ENCODE peak calls at places on chromosomes 5 and 9, in four cellular contexts. B is IMR-90, J is H1, F is mesendoderm. W is an unnamed sample.

GRCh38 chr5:87076931-87077330 is 190.8 kb upstream of the RASA1 start:
- DNase-seq in J (no peak), F (no peak), B (peak; percentile 75), W (peak; percentile 29)

GRCh38 chr5:96758621-96759020 is 49.1 kb downstream of the ERAP1 start:
- DNase-seq in J (no peak), B (peak; percentile 64), F (no peak), W (no peak)

GRCh38 chr5:137263319-137263718 is 235.8 kb downstream of the SPOCK1 start:
- DNase-seq in F (no peak), B (no peak), J (no peak), W (no peak)

GRCh38 chr5:168227973-168228615 is 63.4 kb upstream of the WWC1 start:
- DNase-seq in F (no peak), B (no peak), J (no peak), W (no peak)

GRCh38 chr5:134146651-134147544 is 29.9 kb downstream of the SKP1 start:
- DNase-seq in J (no peak), F (no peak), B (peak; percentile 47), W (no peak)

GRCh38 chr5:8864053-8864452 is 681.8 kb downstream of the SEMA5A start:
- DNase-seq in J (peak; percentile 43), F (peak; percentile 83), B (peak; percentile 28), W (peak; percentile 34)

GRCh38 chr5:1515311-1515920 is 8.3 kb downstream of the LPCAT1 start:
- DNase-seq in B (no peak), J (no peak), F (peak; percentile 32), W (no peak)

GRCh38 chr5:77379558-77380061 is 112.5 kb downstream of the WDR41 start:
- DNase-seq in J (no peak), B (no peak), F (no peak), W (no peak)

GRCh38 chr9:88725300-88726024 is 190.5 kb downstream of the NXNL2 start:
- DNase-seq in B (no peak), J (no peak), F (no peak), W (no peak)

GRCh38 chr9:131992906-131993657 is 86.6 kb downstream of the MED27 start:
- DNase-seq in F (no peak), J (no peak), B (peak; percentile 31), W (peak; percentile 46)

DNA sequence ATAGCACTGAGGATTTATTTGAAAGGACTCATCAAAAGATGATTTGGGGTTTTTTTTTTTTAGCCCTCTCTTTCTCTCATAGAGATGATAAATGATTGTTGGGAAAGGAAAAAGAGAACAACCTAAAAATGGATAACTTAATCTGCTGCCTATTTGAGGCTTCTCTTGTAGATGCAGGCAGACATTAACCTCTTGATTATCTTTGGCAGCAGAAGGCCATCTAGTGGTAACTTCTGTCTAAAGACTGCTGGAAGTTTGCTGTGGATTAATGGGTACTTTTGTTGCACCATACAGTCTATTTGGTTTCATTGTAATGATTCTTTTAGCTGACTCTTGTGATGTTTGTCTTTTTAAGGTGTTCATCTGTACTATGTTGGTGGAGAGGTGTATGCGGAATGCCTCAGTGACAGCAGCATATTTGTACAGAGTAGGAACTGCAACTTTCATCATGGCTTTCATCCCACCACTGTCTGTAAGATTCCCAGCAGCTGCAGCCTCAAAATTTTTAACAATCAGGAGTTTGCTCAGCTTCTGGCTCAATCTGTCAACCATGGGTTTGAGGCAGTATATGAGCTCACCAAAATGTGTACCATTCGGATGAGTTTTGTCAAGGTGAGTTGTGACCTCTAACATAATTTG is 18.8 kb downstream of the SMIM32 start:
- DNase-seq in F (peak; percentile 68), J (no peak), B (peak; percentile 75), W (peak; percentile 71)
- H3K23ac ChIP-seq in F (no peak overlapping the region), J (no peak overlapping the region), B (no peak overlapping the region), W (no peak overlapping the region)

DNA sequence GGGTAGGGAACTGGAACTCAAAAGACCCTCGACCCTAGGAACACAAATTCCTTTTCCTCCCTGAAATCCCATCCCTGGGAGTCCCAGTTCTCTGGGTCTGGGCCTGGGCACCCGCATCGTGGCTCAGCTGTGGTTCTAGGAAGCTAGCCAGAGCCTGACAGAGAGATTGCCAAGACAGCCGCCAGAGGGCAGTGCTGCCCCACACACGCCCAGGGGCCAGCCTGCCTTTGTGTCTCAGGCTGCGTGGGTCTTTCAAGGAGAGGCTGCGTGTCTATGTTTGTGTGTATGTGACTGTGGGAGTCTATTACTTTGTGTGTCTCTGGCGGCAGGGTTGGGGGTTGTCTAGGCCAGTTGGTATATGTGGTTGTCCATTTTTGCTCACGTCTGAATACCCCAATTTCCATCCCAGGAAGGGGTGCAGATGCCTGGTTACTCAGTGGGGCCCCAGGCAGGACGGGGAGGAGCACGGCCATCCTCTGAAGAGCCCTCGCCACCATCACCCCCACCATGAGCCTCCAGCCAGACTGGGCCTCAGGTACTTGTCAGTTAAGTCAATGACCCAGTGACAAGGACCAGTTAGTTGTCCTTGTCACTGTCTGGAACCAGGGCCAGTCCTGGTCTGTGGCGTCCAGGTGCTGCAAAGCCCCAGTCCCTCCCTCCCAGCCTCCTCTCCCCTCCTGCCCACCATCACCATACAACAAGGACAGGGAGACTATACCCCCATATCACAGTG is 32.2 kb upstream of the TTLL11 start:
- DNase-seq in B (peak; percentile 76), F (peak; percentile 77), J (no peak), W (peak; percentile 77)
- H3K27ac ChIP-seq in B (no peak overlapping the region), F (no peak overlapping the region), J (no peak overlapping the region), W (no peak overlapping the region)

DNA sequence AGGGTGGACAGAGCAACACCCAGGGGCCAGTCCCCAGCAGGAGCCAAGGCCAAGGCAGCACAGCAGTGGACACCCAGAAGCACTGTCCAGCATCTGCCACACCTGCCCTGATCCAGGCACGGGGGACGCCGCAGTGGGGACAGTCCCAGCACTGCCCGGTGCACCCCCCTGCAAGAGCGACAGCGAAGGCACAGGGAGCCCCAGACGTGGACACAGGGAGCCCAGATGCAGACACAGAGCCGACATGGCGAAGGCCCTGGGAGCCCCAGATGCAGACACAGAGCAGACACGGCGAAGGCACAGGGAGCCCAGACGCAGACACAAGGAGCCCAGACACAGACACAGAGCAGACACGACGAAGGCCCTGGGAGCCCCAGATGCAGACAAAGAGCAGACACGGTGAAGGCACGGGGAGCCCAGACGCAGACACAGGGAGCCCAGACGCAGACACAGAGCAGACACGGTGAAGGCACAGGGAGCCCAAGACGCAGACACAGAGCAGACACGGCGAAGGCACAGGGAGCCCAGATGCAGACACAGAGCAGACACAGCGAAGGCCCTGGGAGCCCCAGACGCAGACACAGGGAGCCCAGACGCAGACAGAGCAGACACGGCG is 4.3 kb downstream of the ANAPC2 start:
- DNase-seq in J (no peak), B (no peak), F (no peak), W (no peak)
- H3K23ac ChIP-seq in J (no peak overlapping the region), B (no peak overlapping the region), F (no peak overlapping the region), W (no peak overlapping the region)

GRCh38 chr5:171956870-171957501 is 49.5 kb downstream of the FBXW11 start:
- DNase-seq in J (no peak), B (no peak), F (no peak), W (no peak)
- H3K27ac ChIP-seq in J (no peak overlapping the region), B (no peak overlapping the region), F (no peak overlapping the region), W (no peak overlapping the region)

DNA sequence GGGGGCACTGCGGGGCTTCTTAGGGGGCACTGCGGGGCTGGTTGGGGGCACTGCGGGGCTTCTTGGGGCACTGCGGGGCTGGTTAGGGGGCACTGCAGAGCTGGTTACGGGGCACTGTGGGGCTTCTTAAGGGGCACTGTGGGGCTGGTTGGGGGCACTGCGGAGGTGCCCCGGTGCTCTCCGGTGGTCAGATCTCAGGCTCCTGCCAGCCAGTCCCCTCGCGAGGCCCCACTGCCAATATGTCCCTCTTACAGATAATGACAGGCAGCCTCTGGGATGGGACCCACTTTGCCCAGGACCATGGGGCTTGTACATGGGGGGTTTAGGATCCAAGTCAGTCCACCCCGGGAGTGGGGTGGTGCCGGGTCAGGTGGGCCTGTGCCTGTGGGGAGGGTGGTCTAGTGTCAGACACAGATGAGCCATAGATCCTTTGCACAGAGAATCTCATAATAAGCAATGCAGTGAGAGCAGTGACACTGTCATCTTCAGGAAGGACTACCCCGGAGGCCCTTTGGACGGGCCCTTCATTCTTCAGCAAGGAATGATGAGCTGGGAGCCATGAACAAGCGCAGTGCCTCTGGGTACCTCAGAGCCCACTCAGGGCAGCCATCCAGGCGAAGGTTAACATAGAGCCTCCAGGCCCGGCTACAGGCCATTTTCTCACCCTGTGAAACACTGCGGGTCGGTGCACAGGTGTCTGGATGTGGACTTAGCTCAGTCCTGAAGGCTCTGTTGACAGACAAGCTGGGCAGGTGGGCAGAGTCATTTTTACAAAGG is 38.2 kb downstream of the COL5A1 start:
- DNase-seq in F (no peak), J (no peak), B (no peak), W (no peak)
- H3K23ac ChIP-seq in F (no peak overlapping the region), J (no peak overlapping the region), B (no peak overlapping the region), W (peak overlapping the region; percentile 43)

W was measured in mesenchymal stem cell.